ENCODE peak calls at places on chromosomes 5 and 9, in four cellular contexts. K is H9, L is trophoblast cell, T is H1. H is an unnamed sample.
A peak's percentile ranks its signal among the peaks of the same experiment; 100 is the strongest.

GRCh38 chr5:176671890-176672615 is 24.8 kb downstream of the TSPAN17 start:
- DNase-seq in K (peak; percentile 58), T (no peak), L (no peak), H (no peak)

GRCh38 chr5:172793577-172794488 is 22.8 kb upstream of the DUSP1 start:
- DNase-seq in T (no peak), L (peak; percentile 39), K (no peak), H (no peak)

GRCh38 chr5:179549973-179550510 is 312 bp upstream of the RUFY1 start:
- DNase-seq in T (no peak), L (peak; percentile 77), K (no peak), H (peak; percentile 42)

GRCh38 chr5:675111-675875 is 17.9 kb downstream of the TPPP start:
- DNase-seq in T (no peak), L (no peak), K (peak; percentile 24), H (no peak)

GRCh38 chr5:23704176-23704855 is 196.9 kb downstream of the PRDM9 start:
- DNase-seq in T (no peak), K (no peak), L (no peak), H (no peak)

GRCh38 chr5:181188700-181189362 is 16.2 kb downstream of the TRIM7 start:
- DNase-seq in T (no peak), L (peak; percentile 95), K (peak; percentile 82), H (peak; percentile 90)

GRCh38 chr5:133610489-133611356 is 1.6 kb downstream of the FSTL4 start:
- DNase-seq in K (peak; percentile 80), L (peak; percentile 82), T (no peak), H (peak; percentile 74)

GRCh38 chr5:159782197-159782994 is 133.9 kb upstream of the ADRA1B start:
- DNase-seq in L (no peak), K (no peak), T (no peak), H (no peak)

GRCh38 chr9:76542360-76542759 is 83.4 kb downstream of the GCNT1 start:
- DNase-seq in L (no peak), T (no peak), K (no peak), H (no peak)

DNA sequence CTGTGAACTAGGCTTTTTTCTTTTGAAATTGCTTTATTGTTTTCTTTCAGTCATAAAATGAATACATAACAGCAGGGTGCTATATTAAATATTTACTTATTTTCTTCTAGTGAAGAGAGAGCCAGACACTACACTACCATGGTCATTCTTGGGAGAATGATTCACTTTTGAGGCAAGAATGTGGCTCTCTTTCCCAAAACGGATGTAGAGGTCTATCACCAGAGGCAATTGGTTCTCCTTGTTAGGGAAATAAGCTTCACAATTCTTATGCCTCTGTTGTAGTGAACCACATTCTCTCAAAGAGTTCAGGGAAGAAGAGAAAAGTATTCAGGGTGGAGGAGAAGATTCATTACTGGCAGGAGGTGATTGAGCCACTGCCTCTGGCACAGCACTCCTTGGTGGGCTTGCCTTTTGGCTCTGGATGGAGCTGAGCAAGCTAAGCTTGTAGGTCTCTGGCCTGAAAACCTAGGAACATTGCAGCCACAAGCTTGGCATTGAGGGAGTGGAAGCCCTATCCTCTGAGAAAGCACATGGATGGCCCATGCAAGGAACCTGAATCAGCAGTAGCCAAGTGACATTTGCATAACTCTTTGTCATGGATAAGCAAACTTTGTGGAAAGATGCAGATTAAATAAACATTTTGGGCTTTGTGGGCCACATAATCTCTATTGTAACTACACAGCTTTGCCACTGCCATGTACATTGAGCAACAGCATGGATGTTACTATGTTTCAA is 179.0 kb upstream of the TNC start:
- DNase-seq in L (no peak), K (peak; percentile 45), T (no peak), H (no peak)
- H2BK12ac ChIP-seq in L (no peak overlapping the region), K (no peak overlapping the region), T (peak overlapping the region; percentile 7), H (no peak overlapping the region)

DNA sequence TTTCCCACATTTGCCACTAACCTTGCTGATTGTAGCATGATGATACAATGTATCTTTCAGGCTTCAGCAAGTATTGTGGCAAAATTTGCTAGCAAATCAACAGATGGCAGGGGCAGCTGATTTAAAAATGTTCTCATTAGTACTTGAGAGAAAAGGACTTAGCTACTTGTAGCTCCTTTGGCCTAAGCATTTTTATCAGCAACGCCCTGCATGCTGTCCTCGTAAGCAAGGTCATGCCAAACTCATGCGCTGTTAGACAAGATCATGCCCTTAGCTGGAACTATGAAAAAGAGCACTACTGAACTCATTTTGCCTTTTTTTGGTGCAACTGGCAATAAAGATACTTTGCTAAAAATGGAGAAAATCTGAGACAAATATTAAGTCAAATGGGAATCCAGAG is 197.1 kb downstream of the ICE1 start:
- DNase-seq in L (no peak), K (no peak), T (no peak), H (no peak)
- H3K27ac ChIP-seq in L (no peak overlapping the region), K (no peak overlapping the region), T (no peak overlapping the region), H (no peak overlapping the region)

GRCh38 chr9:134213508-134214394 is 49.4 kb upstream of the RNU6ATAC start:
- DNase-seq in T (no peak), L (no peak), K (no peak), H (no peak)
- H2BK12ac ChIP-seq in T (no peak overlapping the region), L (no peak overlapping the region), K (no peak overlapping the region), H (no peak overlapping the region)

DNA sequence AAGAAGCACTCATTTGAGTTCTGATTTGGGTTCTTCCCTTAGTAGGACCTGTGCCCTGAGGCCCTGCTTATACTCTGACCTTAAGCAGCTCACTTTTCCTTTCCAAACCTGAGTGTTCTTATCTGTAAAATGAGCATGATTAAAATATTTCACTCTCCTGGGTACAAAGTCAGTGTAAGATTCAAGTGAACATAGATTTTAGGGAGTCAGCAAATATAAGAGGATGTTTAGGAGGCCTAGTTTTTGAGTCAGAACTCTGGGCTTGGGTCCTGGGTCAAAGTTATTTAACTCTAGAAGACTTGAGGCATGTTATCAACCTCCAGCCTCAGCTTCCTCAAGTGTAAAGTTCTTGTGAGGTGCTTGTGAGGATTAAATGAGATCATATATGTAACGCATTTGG is 8.7 kb upstream of the SPARC start:
- DNase-seq in T (no peak), L (no peak), K (no peak), H (no peak)
- H3K27ac ChIP-seq in T (no peak overlapping the region), L (no peak overlapping the region), K (no peak overlapping the region), H (no peak overlapping the region)

DNA sequence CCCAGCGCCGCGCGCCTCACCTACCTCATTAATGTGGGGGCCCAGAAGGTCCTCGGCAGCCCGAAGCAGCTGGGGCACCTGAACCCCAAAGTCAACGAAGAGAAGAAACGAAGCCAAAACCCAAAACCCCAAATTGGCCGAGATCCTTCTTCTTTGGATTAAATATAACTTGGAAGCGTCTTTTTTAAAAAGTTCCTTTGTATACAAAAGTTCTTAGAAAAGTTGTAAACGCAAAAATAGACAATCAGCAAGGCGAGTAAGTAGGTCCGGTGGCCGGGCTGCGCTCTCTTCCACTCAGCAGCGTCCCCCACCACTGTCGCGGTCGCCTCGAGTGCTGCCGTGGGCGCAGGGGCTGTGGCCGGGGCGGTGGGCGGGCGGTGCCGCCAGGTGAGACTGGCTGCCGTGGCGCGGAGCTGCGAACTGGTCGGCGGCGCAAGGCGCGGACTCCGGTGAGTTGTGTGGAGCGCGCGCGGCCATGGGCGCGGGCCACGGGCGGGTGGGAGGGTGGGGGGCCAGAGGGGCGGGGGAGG is 360 bp downstream of the KLF4 start:
- DNase-seq in L (no peak), K (no peak), T (no peak), H (no peak)
- H2BK12ac ChIP-seq in L (no peak overlapping the region), K (no peak overlapping the region), T (no peak overlapping the region), H (no peak overlapping the region)

GRCh38 chr5:33501899-33502298 is 61.1 kb downstream of the TARS1 start:
- DNase-seq in K (peak; percentile 53), T (no peak), L (no peak), H (no peak)
- H3K27ac ChIP-seq in K (no peak overlapping the region), T (no peak overlapping the region), L (no peak overlapping the region), H (no peak overlapping the region)

GRCh38 chr5:123012321-123012720 is 24.2 kb downstream of the PPIC start:
- DNase-seq in L (no peak), T (no peak), K (no peak), H (no peak)

GRCh38 chr5:123001801-123002200 is 34.7 kb downstream of the PPIC start:
- DNase-seq in K (no peak), T (no peak), L (no peak), H (no peak)

GRCh38 chr5:123007771-123008170 is 28.8 kb downstream of the PPIC start:
- DNase-seq in K (no peak), T (no peak), L (no peak), H (no peak)

GRCh38 chr5:123007292-123007691 is 29.2 kb downstream of the PPIC start:
- DNase-seq in L (no peak), K (no peak), T (no peak), H (no peak)
- H2BK12ac ChIP-seq in L (no peak overlapping the region), K (no peak overlapping the region), T (no peak overlapping the region), H (no peak overlapping the region)

GRCh38 chr9:127991017-127991756 is 10.4 kb upstream of the EEIG1 start:
- DNase-seq in K (no peak), L (peak; percentile 19), T (no peak), H (no peak)
- H3K27ac ChIP-seq in K (no peak overlapping the region), L (no peak overlapping the region), T (no peak overlapping the region), H (no peak overlapping the region)

GRCh38 chr9:88791105-88791805 is 200.0 kb upstream of the S1PR3 start:
- DNase-seq in L (no peak), K (no peak), T (no peak), H (no peak)
- H2BK12ac ChIP-seq in L (no peak overlapping the region), K (no peak overlapping the region), T (no peak overlapping the region), H (no peak overlapping the region)

GRCh38 chr9:70587143-70587710 is 172.8 kb upstream of the KLF9 start:
- DNase-seq in K (no peak), L (no peak), T (no peak), H (no peak)
- H3K27ac ChIP-seq in K (no peak overlapping the region), L (no peak overlapping the region), T (no peak overlapping the region), H (no peak overlapping the region)

H was measured in neuronal stem cell.